ENCODE peak calls at places on chromosome 18, in six cellular contexts. One of them, this sample, is unnamed.

GRCh38 chr18:54033087-54033486 is 191.4 kb downstream of the MBD2 start:
- DNase-seq in AG09319: no peak
- DNase-seq in posterior vena cava: no peak
- DNase-seq in skeletal muscle cell: no peak
- DNase-seq in HTR-8/SVneo: no peak
- DNase-seq in amygdala: no peak
- DNase-seq in this sample: no peak

GRCh38 chr18:13500891-13501887 is 225.2 kb downstream of the FAM210A start:
- DNase-seq in AG09319: no peak
- DNase-seq in posterior vena cava: no peak
- DNase-seq in skeletal muscle cell: peak
- DNase-seq in HTR-8/SVneo: peak
- DNase-seq in amygdala: peak
- DNase-seq in this sample: no peak

GRCh38 chr18:24968233-24968775 is 383.7 kb downstream of the ZNF521 start:
- DNase-seq in AG09319: peak
- DNase-seq in posterior vena cava: no peak
- DNase-seq in skeletal muscle cell: no peak
- DNase-seq in HTR-8/SVneo: no peak
- DNase-seq in amygdala: no peak
- DNase-seq in this sample: no peak

GRCh38 chr18:79203017-79203605 is 133.9 kb downstream of the ATP9B start:
- DNase-seq in AG09319: no peak
- DNase-seq in posterior vena cava: no peak
- DNase-seq in skeletal muscle cell: no peak
- DNase-seq in HTR-8/SVneo: no peak
- DNase-seq in amygdala: no peak
- DNase-seq in this sample: no peak

GRCh38 chr18:56245856-56246575 is 392.4 kb downstream of the TXNL1 start:
- DNase-seq in AG09319: peak
- DNase-seq in posterior vena cava: no peak
- DNase-seq in skeletal muscle cell: no peak
- DNase-seq in HTR-8/SVneo: no peak
- DNase-seq in amygdala: no peak
- DNase-seq in this sample: no peak

GRCh38 chr18:36352384-36352783 is 54.9 kb downstream of the FHOD3 start:
- DNase-seq in AG09319: peak
- DNase-seq in posterior vena cava: no peak
- DNase-seq in skeletal muscle cell: peak
- DNase-seq in HTR-8/SVneo: no peak
- DNase-seq in amygdala: no peak
- DNase-seq in this sample: no peak

GRCh38 chr18:48765053-48765452 is 185.7 kb downstream of the SMAD7 start:
- DNase-seq in AG09319: no peak
- DNase-seq in posterior vena cava: no peak
- DNase-seq in skeletal muscle cell: no peak
- DNase-seq in HTR-8/SVneo: no peak
- DNase-seq in amygdala: no peak
- DNase-seq in this sample: peak

GRCh38 chr18:3074094-3074493 is 61.1 kb upstream of the LPIN2 start:
- DNase-seq in AG09319: no peak
- DNase-seq in posterior vena cava: no peak
- DNase-seq in skeletal muscle cell: no peak
- DNase-seq in HTR-8/SVneo: no peak
- DNase-seq in amygdala: no peak
- DNase-seq in this sample: no peak

GRCh38 chr18:25827961-25828561 is 262.4 kb downstream of the SS18 start:
- DNase-seq in AG09319: no peak
- DNase-seq in posterior vena cava: no peak
- DNase-seq in skeletal muscle cell: no peak
- DNase-seq in HTR-8/SVneo: no peak
- DNase-seq in amygdala: no peak
- DNase-seq in this sample: no peak

GRCh38 chr18:5943514-5943913 is 48.2 kb upstream of the TMEM200C start:
- DNase-seq in AG09319: no peak
- DNase-seq in posterior vena cava: no peak
- DNase-seq in skeletal muscle cell: no peak
- DNase-seq in HTR-8/SVneo: no peak
- DNase-seq in amygdala: no peak
- DNase-seq in this sample: no peak

GRCh38 chr18:36143391-36143790 is 13.7 kb downstream of the ELP2 start:
- DNase-seq in AG09319: no peak
- DNase-seq in posterior vena cava: no peak
- DNase-seq in skeletal muscle cell: no peak
- DNase-seq in HTR-8/SVneo: no peak
- DNase-seq in amygdala: no peak
- DNase-seq in this sample: no peak

GRCh38 chr18:23784811-23785245 is 95.6 kb downstream of the LAMA3 start:
- DNase-seq in AG09319: peak
- DNase-seq in posterior vena cava: no peak
- DNase-seq in skeletal muscle cell: peak
- DNase-seq in HTR-8/SVneo: peak
- DNase-seq in amygdala: no peak
- DNase-seq in this sample: no peak

GRCh38 chr18:21960189-21960588 is 209.2 kb upstream of the GATA6 start:
- DNase-seq in AG09319: no peak
- DNase-seq in posterior vena cava: no peak
- DNase-seq in skeletal muscle cell: no peak
- DNase-seq in HTR-8/SVneo: no peak
- DNase-seq in amygdala: no peak
- DNase-seq in this sample: no peak

GRCh38 chr18:39751161-39751560 is 2185.6 kb upstream of the CELF4 start:
- DNase-seq in AG09319: no peak
- DNase-seq in posterior vena cava: no peak
- DNase-seq in skeletal muscle cell: no peak
- DNase-seq in HTR-8/SVneo: no peak
- DNase-seq in amygdala: no peak
- DNase-seq in this sample: no peak

GRCh38 chr18:35182151-35182550 is 58.7 kb upstream of the ZNF397 start:
- DNase-seq in AG09319: no peak
- DNase-seq in posterior vena cava: no peak
- DNase-seq in skeletal muscle cell: no peak
- DNase-seq in HTR-8/SVneo: no peak
- DNase-seq in amygdala: no peak
- DNase-seq in this sample: no peak

GRCh38 chr18:10851824-10852225 is 297.5 kb downstream of the PIEZO2 start:
- DNase-seq in AG09319: peak
- DNase-seq in posterior vena cava: no peak
- DNase-seq in skeletal muscle cell: peak
- DNase-seq in HTR-8/SVneo: peak
- DNase-seq in amygdala: no peak
- DNase-seq in this sample: no peak

GRCh38 chr18:36376361-36376760 is 78.8 kb downstream of the FHOD3 start:
- DNase-seq in AG09319: no peak
- DNase-seq in posterior vena cava: no peak
- DNase-seq in skeletal muscle cell: no peak
- DNase-seq in HTR-8/SVneo: no peak
- DNase-seq in amygdala: no peak
- DNase-seq in this sample: no peak

GRCh38 chr18:44713435-44713834 is 32.7 kb downstream of the SETBP1 start:
- DNase-seq in AG09319: no peak
- DNase-seq in posterior vena cava: no peak
- DNase-seq in skeletal muscle cell: no peak
- DNase-seq in HTR-8/SVneo: no peak
- DNase-seq in amygdala: no peak
- DNase-seq in this sample: no peak

GRCh38 chr18:3624818-3625716 is 175.1 kb downstream of the TGIF1 start:
- DNase-seq in AG09319: peak
- DNase-seq in posterior vena cava: no peak
- DNase-seq in skeletal muscle cell: peak
- DNase-seq in HTR-8/SVneo: no peak
- DNase-seq in amygdala: no peak
- DNase-seq in this sample: no peak

GRCh38 chr18:29651121-29651675 is 1391.3 kb downstream of the DSC3 start:
- DNase-seq in AG09319: no peak
- DNase-seq in posterior vena cava: no peak
- DNase-seq in skeletal muscle cell: peak
- DNase-seq in HTR-8/SVneo: no peak
- DNase-seq in amygdala: no peak
- DNase-seq in this sample: no peak

This sample was measured in kidney.